ENCODE peak calls at places on chromosomes 13 and 19, in six cellular contexts. U is suprapubic skin, I is RWPE1, D is lung, O is GM23338, G is pancreas. P is an unnamed sample.

GRCh38 chr13:25874907-25875306 is 176.9 kb downstream of the SHISA2 start:
- DNase-seq in U (no peak), I (no peak), D (no peak), O (no peak), G (no peak), P (no peak)

GRCh38 chr13:84446972-84447700 is 564.9 kb upstream of the SLITRK1 start:
- DNase-seq in U (no peak), I (no peak), D (no peak), O (peak; percentile 8), G (no peak), P (no peak)

GRCh38 chr19:48043675-48044258 is at the start of gene CABP5:
- DNase-seq in U (no peak), I (no peak), D (no peak), O (no peak), G (no peak), P (no peak)

GRCh38 chr13:110894086-110894485 is 20.8 kb downstream of the ANKRD10 start:
- DNase-seq in U (no peak), I (no peak), D (no peak), O (no peak), G (no peak), P (no peak)

GRCh38 chr13:38686635-38687245 is at the start of gene FREM2:
- DNase-seq in U (no peak), I (peak; percentile 53), D (peak; percentile 80), O (peak; percentile 98), G (peak; percentile 72), P (no peak)

GRCh38 chr13:19984430-19985218 is 26.1 kb downstream of the ZMYM2 start:
- DNase-seq in U (no peak), I (peak; percentile 24), D (no peak), O (peak; percentile 84), G (no peak), P (no peak)

GRCh38 chr19:11164879-11165406 is 9.4 kb upstream of the SPC24 start:
- DNase-seq in U (peak; percentile 91), I (no peak), D (peak; percentile 63), O (no peak), G (no peak), P (no peak)

GRCh38 chr13:71254384-71254783 is 612.6 kb downstream of the DACH1 start:
- DNase-seq in U (no peak), I (no peak), D (no peak), O (peak; percentile 59), G (no peak), P (no peak)

GRCh38 chr19:55117063-55117635 is 288 bp downstream of the PPP1R12C start:
- DNase-seq in U (no peak), I (no peak), D (no peak), O (no peak), G (peak; percentile 40), P (no peak)

GRCh38 chr13:48727252-48728011 is 73.7 kb downstream of the CYSLTR2 start:
- DNase-seq in U (no peak), I (no peak), D (no peak), O (no peak), G (no peak), P (no peak)

GRCh38 chr13:111503376-111503775 is 182.9 kb downstream of the TEX29 start:
- DNase-seq in U (peak; percentile 49), I (no peak), D (no peak), O (no peak), G (no peak), P (no peak)

GRCh38 chr13:39897636-39898035 is 242.2 kb downstream of the COG6 start:
- DNase-seq in U (no peak), I (no peak), D (no peak), O (no peak), G (no peak), P (no peak)

GRCh38 chr19:10430505-10431253 is 10.3 kb downstream of the PDE4A start:
- DNase-seq in U (no peak), I (no peak), D (peak; percentile 60), O (peak; percentile 41), G (peak; percentile 62), P (no peak)

GRCh38 chr19:37227996-37228395 is 10.0 kb downstream of the ZNF383 start:
- DNase-seq in U (no peak), I (no peak), D (no peak), O (peak; percentile 84), G (no peak), P (no peak)

GRCh38 chr13:25971499-25972145 is 80.2 kb downstream of the SHISA2 start:
- DNase-seq in U (no peak), I (no peak), D (no peak), O (peak; percentile 24), G (no peak), P (no peak)

GRCh38 chr19:1276620-1277007 is 1.3 kb downstream of the FAM174C start:
- DNase-seq in U (no peak), I (no peak), D (no peak), O (no peak), G (no peak), P (no peak)

GRCh38 chr19:53659292-53659691 is 27.5 kb downstream of the DPRX start:
- DNase-seq in U (no peak), I (peak; percentile 11), D (no peak), O (peak; percentile 94), G (no peak), P (no peak)

GRCh38 chr13:24625870-24626419 is 54.3 kb upstream of the ATP12A start:
- DNase-seq in U (no peak), I (no peak), D (no peak), O (no peak), G (no peak), P (no peak)

GRCh38 chr13:72489751-72490150 is 237.7 kb downstream of the MZT1 start:
- DNase-seq in U (no peak), I (no peak), D (no peak), O (no peak), G (no peak), P (no peak)

GRCh38 chr19:49879243-49879960 is 1.9 kb downstream of the TBC1D17 start:
- DNase-seq in U (no peak), I (no peak), D (no peak), O (no peak), G (no peak), P (no peak)

GRCh38 chr19:4654437-4655361 is 15.4 kb downstream of the TNFAIP8L1 start:
- DNase-seq in U (no peak), I (no peak), D (no peak), O (no peak), G (no peak), P (no peak)

GRCh38 chr19:47848871-47849473 is 10.1 kb upstream of the TPRX2 start:
- DNase-seq in U (no peak), I (no peak), D (no peak), O (peak; percentile 93), G (no peak), P (no peak)

GRCh38 chr13:31731923-31732322 is 7.4 kb upstream of the RXFP2 start:
- DNase-seq in U (no peak), I (no peak), D (no peak), O (no peak), G (no peak), P (no peak)

GRCh38 chr13:109058071-109058470 is 428.7 kb downstream of the MYO16 start:
- DNase-seq in U (no peak), I (no peak), D (no peak), O (no peak), G (no peak), P (no peak)

GRCh38 chr13:87893982-87894527 is 222.9 kb downstream of the SLITRK5 start:
- DNase-seq in U (no peak), I (no peak), D (no peak), O (no peak), G (no peak), P (no peak)

GRCh38 chr13:50290186-50290585 is 274.9 kb downstream of the KCNRG start:
- DNase-seq in U (no peak), I (no peak), D (no peak), O (no peak), G (no peak), P (no peak)

GRCh38 chr13:27264181-27264580 is 6.4 kb upstream of the RASL11A start:
- DNase-seq in U (no peak), I (no peak), D (no peak), O (no peak), G (no peak), P (no peak)

GRCh38 chr13:50187352-50188029 is 172.2 kb downstream of the KCNRG start:
- DNase-seq in U (no peak), I (no peak), D (no peak), O (no peak), G (no peak), P (no peak)

GRCh38 chr13:105213512-105213911 is 1322.0 kb downstream of the EFNB2 start:
- DNase-seq in U (no peak), I (no peak), D (no peak), O (peak; percentile 38), G (no peak), P (no peak)
- TF ChIP-seq CTCF in U (no peak), I (no peak), D (no peak), O (peak; percentile 43), G (no peak), P (no peak)

DNA sequence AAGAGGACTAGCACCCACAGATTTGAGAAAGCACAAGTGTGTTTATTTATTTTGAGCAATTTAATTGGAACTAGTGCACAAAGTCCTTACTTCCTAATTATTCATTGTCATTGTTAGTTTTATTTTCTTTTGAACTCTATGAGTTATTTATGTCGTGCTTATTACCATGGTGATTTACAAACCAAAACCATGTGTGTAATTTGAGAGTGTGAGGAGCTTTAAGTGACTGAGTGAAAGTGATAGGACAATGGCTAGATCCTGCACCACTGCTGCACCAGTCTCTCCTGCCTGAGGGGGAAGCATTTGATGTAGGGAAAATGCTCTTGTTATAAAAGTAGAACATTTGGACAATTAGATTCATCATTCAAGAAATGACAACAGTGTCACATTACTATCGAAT is 172.3 kb upstream of the KLF12 start:
- DNase-seq in U (no peak), I (no peak), D (no peak), O (peak; percentile 56), G (no peak), P (no peak)
- TF ChIP-seq CTCF in U (no peak), I (no peak), D (no peak), O (no peak), G (no peak), P (no peak)

GRCh38 chr13:54950546-54950945 is 1921.9 kb downstream of the OLFM4 start:
- DNase-seq in U (no peak), I (no peak), D (no peak), O (peak; percentile 41), G (no peak), P (no peak)
- TF ChIP-seq CTCF in U (no peak), I (no peak), D (no peak), O (peak; percentile 59), G (no peak), P (no peak)

DNA sequence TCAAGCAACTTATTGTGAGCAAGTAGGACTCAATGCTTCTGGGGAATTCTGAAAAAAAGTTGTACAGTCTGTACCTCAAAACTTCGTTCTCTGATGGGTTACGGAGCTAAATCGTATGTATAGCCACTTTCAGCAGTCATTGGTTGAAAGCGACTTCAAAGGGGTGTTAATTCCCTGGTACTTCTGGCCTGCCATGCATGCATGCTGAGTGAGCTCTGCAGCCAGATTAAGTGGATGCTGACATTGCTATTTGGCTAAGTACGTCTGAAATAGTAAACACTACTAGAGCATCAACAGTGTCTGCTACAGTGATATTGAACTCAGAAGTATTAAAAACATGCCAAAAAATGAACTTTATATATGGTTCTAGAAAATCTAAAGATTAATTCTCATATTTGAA is 1183.1 kb upstream of the PCDH20 start:
- DNase-seq in U (no peak), I (no peak), D (no peak), O (peak; percentile 18), G (no peak), P (no peak)
- TF ChIP-seq CTCF in U (no peak), I (no peak), D (no peak), O (no peak), G (no peak), P (no peak)